ENCODE peak calls at places on chromosomes 7 and 10, in five cellular contexts. W, M, R, B and Y are unnamed samples.

GRCh38 chr10:127534511-127534910 is 14.6 kb upstream of the NPS start:
- DNase-seq in B (no peak), M (no peak), R (no peak), W (no peak), Y (no peak)

GRCh38 chr10:67665491-67665890 is 30.5 kb downstream of the CTNNA3 start:
- DNase-seq in M (no peak), W (no peak), R (peak; percentile 9), B (peak; percentile 16), Y (no peak)

GRCh38 chr7:106788637-106789036 is 76.4 kb upstream of the PIK3CG start:
- DNase-seq in R (no peak), W (no peak), M (no peak), B (no peak), Y (no peak)

GRCh38 chr7:6446977-6447588 is 671 bp downstream of the DAGLB start:
- DNase-seq in W (peak; percentile 95), M (no peak), B (peak; percentile 40), R (peak; percentile 78), Y (no peak)

GRCh38 chr10:68696018-68696417 is 25.0 kb upstream of the CCAR1 start:
- DNase-seq in W (no peak), M (no peak), R (no peak), B (no peak), Y (no peak)

GRCh38 chr10:14409247-14409646 is 78.5 kb upstream of the FRMD4A start:
- DNase-seq in R (no peak), B (no peak), M (no peak), W (no peak), Y (no peak)

GRCh38 chr7:1639578-1640175 is 30.4 kb upstream of the ELFN1 start:
- DNase-seq in M (no peak), R (no peak), B (no peak), W (no peak), Y (no peak)

GRCh38 chr10:120927352-120927751 is 76.2 kb downstream of the WDR11 start:
- DNase-seq in W (no peak), R (no peak), M (no peak), B (no peak), Y (no peak)

GRCh38 chr10:58909881-58910280 is 266.6 kb upstream of the PHYHIPL start:
- DNase-seq in B (no peak), M (no peak), R (no peak), W (no peak), Y (no peak)

GRCh38 chr10:93767724-93768399 is 10.1 kb downstream of the LGI1 start:
- DNase-seq in B (no peak), R (no peak), M (no peak), W (no peak), Y (no peak)

GRCh38 chr10:19845963-19846362 is 29.7 kb downstream of the PLXDC2 start:
- DNase-seq in B (no peak), W (no peak), R (no peak), M (no peak), Y (no peak)

GRCh38 chr10:13103554-13103953 is 3.6 kb downstream of the OPTN start:
- DNase-seq in R (no peak), W (no peak), M (no peak), B (no peak), Y (no peak)

GRCh38 chr7:108313086-108313485 is 143.2 kb downstream of the NRCAM start:
- DNase-seq in B (no peak), W (no peak), M (no peak), R (no peak), Y (no peak)

GRCh38 chr7:158830211-158830723 is 958 bp upstream of the ESYT2 start:
- DNase-seq in W (no peak), R (no peak), B (no peak), M (no peak), Y (no peak)

GRCh38 chr7:35697414-35698175 is 2.7 kb upstream of the HERPUD2 start:
- DNase-seq in R (peak; percentile 38), B (no peak), M (no peak), W (no peak), Y (no peak)

GRCh38 chr7:112484671-112485097 is 3.9 kb downstream of the LSMEM1 start:
- DNase-seq in M (no peak), R (peak; percentile 68), W (no peak), B (no peak), Y (no peak)

GRCh38 chr10:53606951-53607350 is 834.4 kb upstream of the MBL2 start:
- DNase-seq in M (no peak), R (no peak), B (no peak), W (no peak), Y (no peak)

GRCh38 chr10:50275650-50276235 is 24.4 kb upstream of the ASAH2 start:
- DNase-seq in W (no peak), M (no peak), B (peak; percentile 50), R (peak; percentile 20), Y (peak; percentile 25)

GRCh38 chr10:96673318-96674099 is 46.8 kb downstream of the PIK3AP1 start:
- DNase-seq in W (no peak), B (no peak), R (peak; percentile 80), M (no peak), Y (peak; percentile 67)

GRCh38 chr7:154484406-154484805 is 432.2 kb downstream of the DPP6 start:
- DNase-seq in R (no peak), W (no peak), M (no peak), B (no peak), Y (no peak)

GRCh38 chr10:384538-385305 is 249.5 kb downstream of the ZMYND11 start:
- DNase-seq in B (no peak), M (no peak), W (no peak), R (no peak), Y (no peak)

GRCh38 chr7:41885078-41885477 is 182.2 kb upstream of the INHBA start:
- DNase-seq in B (no peak), W (no peak), R (no peak), M (no peak), Y (no peak)

GRCh38 chr7:107230334-107230733 is 61.5 kb downstream of the HBP1 start:
- DNase-seq in R (no peak), B (no peak), W (no peak), M (no peak), Y (no peak)

GRCh38 chr10:53108317-53108934 is 335.8 kb upstream of the MBL2 start:
- DNase-seq in W (no peak), R (no peak), B (no peak), M (no peak), Y (no peak)

GRCh38 chr10:124091646-124092269 is 1.6 kb downstream of the CHST15 start:
- DNase-seq in R (no peak), M (no peak), W (no peak), B (no peak), Y (no peak)

GRCh38 chr7:112174192-112174591 is 32.0 kb downstream of the DOCK4 start:
- DNase-seq in M (no peak), R (no peak), W (no peak), B (no peak), Y (no peak)

GRCh38 chr10:59068581-59069191 is 107.8 kb upstream of the PHYHIPL start:
- DNase-seq in W (no peak), B (no peak), R (no peak), M (no peak), Y (peak; percentile 26)

GRCh38 chr10:44635181-44635580 is 250.3 kb upstream of the CXCL12 start:
- DNase-seq in W (no peak), B (no peak), R (no peak), M (no peak), Y (no peak)
- TF ChIP-seq SUZ12 in W (no peak), B (no peak), R (no peak), M (no peak), Y (no peak)

DNA sequence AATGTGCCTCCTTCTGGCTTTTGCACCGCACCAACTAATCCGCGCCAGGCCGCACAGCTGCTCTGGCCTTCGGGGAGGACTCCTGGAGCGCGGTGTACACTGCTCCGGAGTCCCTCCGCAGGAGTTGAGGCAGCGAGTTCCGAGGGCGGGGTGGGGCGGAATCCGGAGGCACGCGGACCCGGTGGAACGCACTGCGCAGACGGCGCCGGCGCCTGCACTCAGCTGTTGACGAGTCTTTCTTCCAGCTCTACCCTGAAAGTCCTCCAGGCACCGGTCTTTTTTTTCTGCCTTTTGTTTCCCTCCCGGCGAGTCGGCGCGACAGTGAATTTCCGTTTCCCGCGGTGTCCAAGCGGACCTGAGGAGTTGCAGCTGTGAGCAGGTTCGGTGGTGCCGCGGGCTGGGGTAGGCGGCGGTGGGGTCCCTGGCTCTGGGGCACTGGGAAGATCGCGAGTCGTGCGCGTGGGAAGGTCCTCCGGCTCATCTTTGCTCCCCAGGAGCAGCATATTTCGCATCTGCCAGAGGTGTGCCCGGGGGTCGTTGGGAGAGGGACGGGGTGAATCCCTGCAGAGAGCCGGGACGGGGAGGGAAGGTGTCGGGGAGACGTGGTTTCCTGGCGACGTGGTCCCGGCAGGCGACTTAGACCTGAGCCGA is 44.1 kb downstream of the SFTPD start:
- DNase-seq in M (peak; percentile 19), W (peak; percentile 58), B (peak; percentile 60), R (no peak), Y (no peak)
- TF ChIP-seq SUZ12 in M (peak; percentile 28), W (no peak), B (no peak), R (no peak), Y (no peak)

GRCh38 chr7:541661-542060 is 22.0 kb upstream of the PDGFA start:
- DNase-seq in W (no peak), R (no peak), M (no peak), B (no peak), Y (no peak)

GRCh38 chr7:540579-540978 is 20.9 kb upstream of the PDGFA start:
- DNase-seq in B (no peak), W (no peak), R (no peak), M (no peak), Y (no peak)

GRCh38 chr7:540997-541396 is 21.4 kb upstream of the PDGFA start:
- DNase-seq in W (no peak), B (no peak), M (no peak), R (no peak), Y (no peak)

GRCh38 chr7:538764-539685 is 19.4 kb upstream of the PDGFA start:
- DNase-seq in W (no peak), M (no peak), B (no peak), R (peak; percentile 74), Y (no peak)

DNA sequence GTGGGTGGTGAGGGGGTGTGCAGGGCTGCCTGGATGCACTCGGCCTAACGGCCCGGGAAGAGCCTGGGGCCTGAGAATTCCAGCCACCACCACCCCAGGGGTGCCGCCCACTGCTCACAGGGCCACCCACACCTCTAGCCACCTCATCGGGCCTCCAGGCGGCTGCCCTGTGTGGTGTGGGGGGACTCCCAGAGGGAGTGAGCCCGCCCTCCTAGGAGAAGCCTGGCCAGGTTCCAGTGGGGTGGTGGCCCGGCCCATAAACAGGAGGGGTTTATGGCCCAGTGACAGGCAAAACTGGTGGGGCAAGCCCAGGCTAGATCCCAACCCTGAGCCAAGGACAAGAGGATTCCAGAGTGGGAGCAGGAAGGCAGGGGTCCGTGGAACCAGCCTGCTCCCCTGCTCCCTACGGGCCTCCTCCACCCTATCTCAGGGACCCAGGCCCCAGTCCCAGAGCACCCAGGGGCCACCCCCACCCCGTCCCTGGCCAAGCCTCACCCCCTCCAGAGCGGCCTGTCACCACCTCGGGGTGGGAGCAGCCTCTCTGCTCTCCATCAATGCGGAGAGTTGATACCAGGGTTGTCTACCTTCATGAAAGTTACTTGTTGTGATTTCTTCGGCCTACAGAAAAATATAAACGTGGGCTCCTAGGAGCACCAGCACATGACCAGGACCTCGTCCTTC is 20.2 kb upstream of the PDGFA start:
- DNase-seq in M (no peak), W (no peak), R (peak; percentile 90), B (no peak), Y (no peak)
- TF ChIP-seq SUZ12 in M (no peak), W (no peak), R (no peak), B (no peak), Y (no peak)

GRCh38 chr7:45663965-45664623 is 89.9 kb downstream of the ADCY1 start:
- DNase-seq in B (no peak), R (no peak), W (no peak), M (no peak), Y (no peak)
- TF ChIP-seq SUZ12 in B (no peak), R (no peak), W (no peak), M (no peak), Y (no peak)